ENCODE peak calls at places on chromosome 21, in ten cellular contexts. C is tibial artery, E is MM.1S, B is IMR-90, W is progenitor cell of endocrine pancreas, H is astrocyte, A is H9, M is BJ, R is cardiac fibroblast, T is fibroblast of lung. L is an unnamed sample.

GRCh38 chr21:16084776-16085364 is 355.1 kb downstream of the USP25 start:
- DNase-seq in E (no peak), M (peak), R (peak), W (no peak), C (peak), T (peak), B (peak), H (peak), A (no peak), L (no peak)

GRCh38 chr21:39531777-39532333 is 80.1 kb downstream of the SH3BGR start:
- DNase-seq in H (no peak), W (no peak), C (no peak), M (no peak), T (no peak), A (no peak), R (no peak), B (no peak), E (no peak), L (no peak)

GRCh38 chr21:38170283-38170682 is 86.5 kb upstream of the KCNJ15 start:
- DNase-seq in T (peak), C (no peak), E (peak), R (peak), A (peak), B (peak), H (no peak), M (no peak), W (no peak), L (no peak)

GRCh38 chr21:15837603-15838002 is 107.8 kb downstream of the USP25 start:
- DNase-seq in B (peak), R (peak), E (no peak), H (peak), W (no peak), C (no peak), M (no peak), T (peak), A (no peak), L (no peak)

GRCh38 chr21:16913010-16913409 is 599.8 kb upstream of the CXADR start:
- DNase-seq in R (no peak), B (no peak), M (no peak), A (peak), C (no peak), T (no peak), W (no peak), E (no peak), H (no peak), L (no peak)

GRCh38 chr21:37757631-37758376 is 158.5 kb downstream of the KCNJ6 start:
- DNase-seq in W (no peak), R (no peak), H (no peak), M (no peak), E (no peak), C (no peak), A (no peak), T (no peak), B (no peak), L (no peak)

GRCh38 chr21:36260030-36260787 is 59.8 kb upstream of the MORC3 start:
- DNase-seq in R (peak), M (peak), W (no peak), A (no peak), T (peak), E (peak), C (no peak), H (peak), B (peak), L (peak)

GRCh38 chr21:34204021-34204420 is 130.6 kb downstream of the MRPS6 start:
- DNase-seq in M (no peak), R (no peak), A (no peak), C (no peak), B (no peak), E (no peak), H (no peak), T (no peak), W (no peak), L (no peak)

GRCh38 chr21:25005388-25005787 is 601.9 kb downstream of the MRPL39 start:
- DNase-seq in C (no peak), B (peak), E (no peak), H (peak), R (no peak), A (no peak), M (no peak), W (no peak), T (peak), L (no peak)

GRCh38 chr21:38306407-38306806 is 49.6 kb downstream of the KCNJ15 start:
- DNase-seq in R (peak), C (no peak), M (no peak), B (peak), H (peak), W (no peak), A (no peak), E (no peak), T (peak), L (no peak)

GRCh38 chr21:41304068-41304720 is 12.4 kb upstream of the FAM3B start:
- DNase-seq in A (no peak), C (no peak), H (no peak), T (no peak), B (no peak), E (no peak), W (no peak), R (no peak), M (no peak), L (no peak)

GRCh38 chr21:15853126-15853525 is 123.3 kb downstream of the USP25 start:
- DNase-seq in R (no peak), B (no peak), M (no peak), E (no peak), T (no peak), H (no peak), A (no peak), C (no peak), W (no peak), L (no peak)

GRCh38 chr21:36566606-36567005 is 86.7 kb upstream of the CLDN14 start:
- DNase-seq in C (no peak), T (no peak), A (no peak), H (no peak), B (no peak), W (no peak), E (no peak), M (no peak), R (no peak), L (no peak)

GRCh38 chr21:15993951-15994350 is 264.2 kb downstream of the USP25 start:
- DNase-seq in H (no peak), B (no peak), R (no peak), C (no peak), M (no peak), E (no peak), A (no peak), T (no peak), W (no peak), L (no peak)

GRCh38 chr21:28742527-28742926 is 250.2 kb downstream of the LTN1 start:
- DNase-seq in B (peak), M (no peak), C (no peak), T (peak), E (no peak), R (peak), W (no peak), A (no peak), H (no peak), L (no peak)

GRCh38 chr21:43639470-43640178 is 19.7 kb downstream of the HSF2BP start:
- DNase-seq in A (no peak), W (no peak), R (peak), T (peak), B (peak), C (no peak), H (no peak), E (no peak), M (no peak), L (peak)

GRCh38 chr21:36147891-36148290 is 8.7 kb upstream of the DOP1B start:
- DNase-seq in T (no peak), E (no peak), R (no peak), M (peak), C (no peak), A (no peak), H (no peak), B (no peak), W (no peak), L (no peak)

GRCh38 chr21:37297364-37297763 is 30.2 kb upstream of the VPS26C start:
- DNase-seq in R (no peak), H (no peak), B (no peak), M (no peak), A (no peak), C (no peak), E (no peak), W (no peak), T (peak), L (no peak)

GRCh38 chr21:36945496-36946138 is 20.9 kb downstream of the HLCS start:
- DNase-seq in M (no peak), H (peak), E (peak), R (peak), C (no peak), A (no peak), B (peak), W (no peak), T (peak), L (no peak)

GRCh38 chr21:39885119-39885848 is 18.0 kb downstream of the PCP4 start:
- DNase-seq in A (no peak), M (no peak), H (peak), B (no peak), C (peak), R (no peak), W (no peak), E (no peak), T (peak), L (no peak)

GRCh38 chr21:34335316-34335715 is 28.5 kb upstream of the KCNE2 start:
- DNase-seq in M (peak), B (no peak), A (no peak), H (peak), E (no peak), R (no peak), W (no peak), T (peak), C (no peak), L (peak)

GRCh38 chr21:14070968-14071367 is 139.8 kb downstream of the LIPI start:
- DNase-seq in C (peak), B (no peak), T (no peak), R (no peak), A (no peak), H (no peak), E (no peak), M (no peak), W (no peak), L (no peak)

GRCh38 chr21:14073615-14074014 is 137.1 kb downstream of the LIPI start:
- DNase-seq in E (no peak), A (no peak), H (no peak), B (no peak), M (no peak), W (no peak), T (no peak), R (no peak), C (no peak), L (no peak)

GRCh38 chr21:14074177-14074576 is 136.6 kb downstream of the LIPI start:
- DNase-seq in R (no peak), W (no peak), H (no peak), T (no peak), E (no peak), M (no peak), C (no peak), A (no peak), B (no peak), L (no peak)

GRCh38 chr21:14071902-14072734 is 138.6 kb downstream of the LIPI start:
- DNase-seq in C (no peak), B (no peak), W (no peak), E (no peak), R (no peak), M (no peak), A (no peak), H (no peak), T (no peak), L (no peak)

GRCh38 chr21:14072761-14073535 is 137.8 kb downstream of the LIPI start:
- DNase-seq in B (no peak), A (peak), H (no peak), R (no peak), M (no peak), C (no peak), E (no peak), W (no peak), T (no peak), L (no peak)
- TF ChIP-seq CTCF in B (no peak), A (no peak), H (no peak), R (no peak), M (no peak), C (no peak), E (no peak), W (no peak), T (no peak), L (no peak)

GRCh38 chr21:44742418-44743153 is 31.2 kb upstream of the TSPEAR start:
- DNase-seq in R (peak), W (no peak), T (no peak), H (no peak), E (no peak), B (peak), A (no peak), C (no peak), M (no peak), L (no peak)
- TF ChIP-seq CTCF in R (peak), W (peak), T (peak), H (no peak), E (peak), B (peak), A (peak), C (no peak), M (peak), L (peak)

DNA sequence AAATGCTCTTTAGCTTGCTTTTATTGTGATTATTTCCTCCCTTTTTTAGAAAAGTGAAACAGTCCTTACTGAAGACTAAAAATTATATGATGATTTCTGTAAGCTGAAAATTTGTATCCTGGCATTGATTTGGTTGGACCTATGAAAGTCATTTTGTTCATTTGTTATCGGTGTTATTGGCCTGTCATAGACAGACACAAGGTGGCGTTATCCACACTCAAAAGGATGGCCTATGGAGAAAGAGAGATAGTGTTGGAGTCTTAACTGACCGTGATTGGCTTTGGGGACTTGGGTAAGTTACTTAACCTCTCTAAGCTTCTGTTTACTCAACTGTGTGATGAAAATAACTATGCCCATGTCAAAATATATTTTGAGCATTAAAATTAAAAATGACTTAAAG is 203.6 kb upstream of the CHODL start:
- DNase-seq in A (peak), T (no peak), E (peak), R (peak), W (no peak), M (no peak), C (no peak), H (no peak), B (no peak), L (no peak)
- TF ChIP-seq CTCF in A (peak), T (no peak), E (peak), R (no peak), W (peak), M (no peak), C (no peak), H (peak), B (no peak), L (no peak)

GRCh38 chr21:32415999-32416398 is 3.5 kb downstream of the EVA1C start:
- DNase-seq in T (no peak), W (no peak), H (no peak), E (no peak), A (no peak), R (peak), M (no peak), B (no peak), C (no peak), L (no peak)

GRCh38 chr21:32412998-32413504 is 545 bp downstream of the EVA1C start:
- DNase-seq in R (peak), C (peak), A (no peak), B (no peak), E (no peak), M (no peak), T (no peak), H (no peak), W (no peak), L (no peak)

GRCh38 chr21:32415451-32415850 is 2.9 kb downstream of the EVA1C start:
- DNase-seq in H (no peak), M (no peak), W (no peak), B (no peak), E (no peak), A (no peak), R (no peak), C (no peak), T (no peak), L (no peak)

GRCh38 chr21:32413697-32414578 is 1.4 kb downstream of the EVA1C start:
- DNase-seq in E (no peak), B (no peak), A (no peak), R (peak), T (peak), M (no peak), H (peak), W (no peak), C (no peak), L (no peak)

GRCh38 chr21:32414579-32415358 is 2.3 kb downstream of the EVA1C start:
- DNase-seq in A (no peak), H (peak), T (peak), W (no peak), C (no peak), B (peak), M (no peak), E (no peak), R (peak), L (no peak)
- TF ChIP-seq CTCF in A (peak), H (peak), T (peak), W (peak), C (peak), B (peak), M (peak), E (no peak), R (peak), L (peak)

GRCh38 chr21:42455196-42455595 is 40.8 kb downstream of the RSPH1 start:
- DNase-seq in H (no peak), W (no peak), B (no peak), C (no peak), T (no peak), A (no peak), E (no peak), R (no peak), M (no peak), L (no peak)
- TF ChIP-seq CTCF in H (no peak), W (no peak), B (no peak), C (no peak), T (no peak), A (no peak), E (no peak), R (no peak), M (no peak), L (no peak)

GRCh38 chr21:45923146-45923545 is 58.4 kb upstream of the COL6A1 start:
- DNase-seq in M (peak), C (peak), W (peak), H (peak), B (peak), E (peak), R (peak), A (peak), T (peak), L (peak)
- TF ChIP-seq CTCF in M (peak), C (peak), W (peak), H (peak), B (peak), E (peak), R (peak), A (peak), T (peak), L (peak)